ENCODE peak calls at places on chromosome 21, in six cellular contexts. M, D, Z, L, F and U are unnamed samples.

GRCh38 chr21:35139382-35139715 is 90.2 kb upstream of the RUNX1 start:
- DNase-seq in Z (no peak), L (no peak), F (no peak), M (no peak), D (no peak), U (no peak)

GRCh38 chr21:31727181-31727580 is 4.7 kb downstream of the SCAF4 start:
- DNase-seq in Z (no peak), L (no peak), M (no peak), D (no peak), F (no peak), U (no peak)

GRCh38 chr21:39588884-39589283 is 23.9 kb upstream of the B3GALT5 start:
- DNase-seq in Z (no peak), L (no peak), M (no peak), F (no peak), D (no peak), U (no peak)

GRCh38 chr21:31363720-31364119 is 19.7 kb upstream of the TIAM1 start:
- DNase-seq in M (no peak), F (no peak), Z (no peak), L (no peak), D (no peak), U (no peak)

GRCh38 chr21:43613755-43614638 is 45.3 kb downstream of the HSF2BP start:
- DNase-seq in F (no peak), M (no peak), Z (no peak), D (peak), L (no peak), U (no peak)

GRCh38 chr21:15138475-15138874 is 73.7 kb upstream of the NRIP1 start:
- DNase-seq in F (no peak), Z (no peak), D (no peak), L (no peak), M (no peak), U (no peak)

GRCh38 chr21:16587671-16588379 is 858.0 kb downstream of the USP25 start:
- DNase-seq in D (peak), F (peak), M (peak), L (no peak), Z (no peak), U (peak)

GRCh38 chr21:15023782-15024181 is 41.0 kb downstream of the NRIP1 start:
- DNase-seq in L (no peak), D (no peak), M (no peak), F (no peak), Z (no peak), U (no peak)

GRCh38 chr21:43206231-43207042 is 37.6 kb downstream of the CRYAA start:
- DNase-seq in M (peak), L (peak), Z (no peak), F (no peak), D (no peak), U (no peak)

GRCh38 chr21:36589352-36589971 is 109.5 kb upstream of the SIM2 start:
- DNase-seq in M (peak), L (peak), D (peak), Z (no peak), F (no peak), U (no peak)

GRCh38 chr21:36059823-36060158 is 535 bp downstream of the SETD4 start:
- DNase-seq in D (no peak), M (peak), Z (peak), F (peak), L (peak), U (no peak)

GRCh38 chr21:35980821-35981220 is 79.5 kb downstream of the SETD4 start:
- DNase-seq in L (no peak), F (no peak), M (no peak), D (no peak), Z (no peak), U (no peak)

GRCh38 chr21:31974454-31974985 is 101.7 kb downstream of the HUNK start:
- DNase-seq in L (no peak), D (no peak), F (no peak), M (no peak), Z (peak), U (no peak)

GRCh38 chr21:22855581-22855980 is 1857.4 kb downstream of the NCAM2 start:
- DNase-seq in L (no peak), M (no peak), D (no peak), F (no peak), Z (no peak), U (no peak)

GRCh38 chr21:37921091-37921490 is 4.8 kb upstream of the KCNJ6 start:
- DNase-seq in L (no peak), F (no peak), D (peak), Z (no peak), M (no peak), U (no peak)

GRCh38 chr21:38438476-38438893 is 59.8 kb downstream of the ERG start:
- DNase-seq in F (peak), M (no peak), L (peak), D (no peak), Z (no peak), U (peak)

GRCh38 chr21:36861595-36861883 is 104.9 kb downstream of the HLCS start:
- DNase-seq in L (no peak), D (no peak), Z (no peak), M (no peak), F (no peak), U (no peak)

GRCh38 chr21:14752006-14752909 is 206.1 kb upstream of the SAMSN1 start:
- DNase-seq in L (no peak), D (no peak), M (no peak), F (no peak), Z (no peak), U (no peak)

GRCh38 chr21:38534591-38534990 is 36.3 kb upstream of the ERG start:
- DNase-seq in D (no peak), Z (no peak), L (no peak), M (no peak), F (no peak), U (no peak)

GRCh38 chr21:28605138-28605537 is 387.5 kb downstream of the LTN1 start:
- DNase-seq in Z (no peak), F (no peak), M (no peak), L (no peak), D (peak), U (no peak)

GRCh38 chr21:24941316-24942185 is 665.7 kb downstream of the MRPL39 start:
- DNase-seq in M (peak), Z (no peak), L (no peak), F (no peak), D (no peak), U (no peak)
- H3K4me3 ChIP-seq in M (no peak), Z (no peak), L (no peak), F (no peak), D (no peak), U (no peak)

DNA sequence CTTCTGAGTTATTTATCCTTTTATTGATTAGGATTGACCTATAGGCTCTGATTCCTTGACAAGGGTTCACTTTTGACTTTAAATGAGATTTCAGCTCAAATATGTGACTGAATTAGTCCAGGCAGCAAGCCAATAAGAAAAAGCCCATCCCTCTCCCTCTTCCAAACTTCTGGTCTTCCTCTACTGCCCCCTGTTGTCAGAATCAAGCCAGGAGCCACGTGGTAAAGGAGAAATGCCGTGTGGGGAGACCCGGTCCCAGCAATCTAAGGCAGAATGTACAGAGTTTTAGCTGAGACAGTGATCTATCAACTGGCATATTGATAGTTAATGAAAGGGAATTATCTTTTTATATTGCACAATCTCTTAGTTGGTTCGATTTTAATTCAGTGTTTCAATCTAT is 5.2 kb downstream of the ADAMTS5 start:
- DNase-seq in Z (no peak), M (no peak), L (no peak), D (peak), F (no peak), U (no peak)
- H3K4me3 ChIP-seq in Z (no peak), M (no peak), L (no peak), D (no peak), F (no peak), U (no peak)

GRCh38 chr21:26826801-26827200 is 18.4 kb downstream of the ADAMTS1 start:
- DNase-seq in L (no peak), F (no peak), M (no peak), D (no peak), Z (no peak), U (no peak)
- H3K4me3 ChIP-seq in L (no peak), F (no peak), M (no peak), D (no peak), Z (no peak), U (no peak)

GRCh38 chr21:44908908-44909307 is 11.8 kb downstream of the ITGB2 start:
- DNase-seq in L (no peak), F (no peak), M (no peak), Z (no peak), D (no peak), U (no peak)

GRCh38 chr21:44908496-44908895 is 12.2 kb downstream of the ITGB2 start:
- DNase-seq in Z (no peak), D (no peak), M (no peak), L (no peak), F (no peak), U (no peak)

GRCh38 chr21:44905725-44906084 is 15.0 kb downstream of the ITGB2 start:
- DNase-seq in F (no peak), L (no peak), Z (no peak), M (no peak), D (no peak), U (no peak)

GRCh38 chr21:44907966-44908364 is 12.7 kb downstream of the ITGB2 start:
- DNase-seq in F (no peak), Z (peak), M (no peak), D (no peak), L (peak), U (no peak)

GRCh38 chr21:44907225-44907965 is 13.3 kb downstream of the ITGB2 start:
- DNase-seq in F (no peak), M (no peak), L (no peak), Z (peak), D (no peak), U (no peak)
- H3K4me3 ChIP-seq in F (peak), M (no peak), L (peak), Z (no peak), D (no peak), U (no peak)

GRCh38 chr21:34076835-34077234 is 3.5 kb downstream of the MRPS6 start:
- DNase-seq in M (no peak), L (no peak), D (no peak), F (no peak), Z (no peak), U (no peak)

GRCh38 chr21:34073749-34074282 is 438 bp downstream of the MRPS6 start:
- DNase-seq in Z (peak), F (no peak), M (no peak), D (peak), L (peak), U (no peak)

GRCh38 chr21:34075099-34075425 is 1.7 kb downstream of the MRPS6 start:
- DNase-seq in Z (no peak), L (no peak), F (no peak), M (no peak), D (no peak), U (no peak)

GRCh38 chr21:34074283-34075098 is 1.1 kb downstream of the MRPS6 start:
- DNase-seq in L (no peak), M (no peak), D (no peak), Z (no peak), F (no peak), U (no peak)

GRCh38 chr21:34075760-34076159 is 2.4 kb downstream of the MRPS6 start:
- DNase-seq in F (no peak), D (no peak), L (no peak), Z (no peak), M (no peak), U (peak)
- H3K4me3 ChIP-seq in F (peak), D (peak), L (peak), Z (no peak), M (no peak), U (no peak)

DNA sequence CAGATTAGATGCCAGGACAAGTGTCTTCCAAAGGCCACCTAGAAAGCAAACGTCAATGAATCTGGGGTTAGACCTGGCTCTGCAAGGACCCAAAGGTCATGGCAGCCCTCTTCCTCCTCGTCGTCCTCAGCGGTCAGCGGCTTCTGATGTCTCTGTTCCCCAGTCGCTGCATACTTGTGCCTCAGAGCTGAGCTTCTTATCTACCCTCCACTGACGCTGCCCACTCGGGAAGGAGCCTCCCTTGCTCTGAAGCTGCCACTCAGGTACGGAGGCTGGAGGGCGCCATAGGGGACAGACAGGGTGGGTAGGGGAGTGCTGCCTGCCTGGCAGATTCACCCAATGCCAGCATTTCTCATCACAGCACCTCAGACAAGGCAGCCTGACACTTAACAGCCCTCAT is 11.4 kb upstream of the UMODL1 start:
- DNase-seq in D (no peak), F (no peak), Z (no peak), M (no peak), L (no peak), U (no peak)
- H3K4me3 ChIP-seq in D (no peak), F (no peak), Z (no peak), M (no peak), L (no peak), U (no peak)

GRCh38 chr21:45478816-45479669 is 63.2 kb downstream of the SLC19A1 start:
- DNase-seq in Z (peak), L (no peak), D (no peak), M (no peak), F (no peak), U (no peak)
- H3K4me3 ChIP-seq in Z (peak), L (peak), D (no peak), M (no peak), F (no peak), U (no peak)

GRCh38 chr21:44845418-44846200 is 27.7 kb upstream of the SUMO3 start:
- DNase-seq in D (peak), Z (peak), F (peak), L (peak), M (no peak), U (no peak)
- H3K4me3 ChIP-seq in D (peak), Z (peak), F (peak), L (peak), M (no peak), U (peak)

GRCh38 chr21:29643289-29643688 is 296.5 kb downstream of the GRIK1 start:
- DNase-seq in F (no peak), M (no peak), D (no peak), Z (no peak), L (no peak), U (no peak)

GRCh38 chr21:29640233-29640554 is 299.6 kb downstream of the GRIK1 start:
- DNase-seq in F (no peak), Z (no peak), D (peak), M (no peak), L (no peak), U (no peak)

GRCh38 chr21:29641001-29641634 is 298.7 kb downstream of the GRIK1 start:
- DNase-seq in M (no peak), D (no peak), Z (no peak), L (no peak), F (no peak), U (no peak)

GRCh38 chr21:29641635-29642550 is 297.9 kb downstream of the GRIK1 start:
- DNase-seq in M (no peak), Z (no peak), L (no peak), F (no peak), D (no peak), U (no peak)

DNA sequence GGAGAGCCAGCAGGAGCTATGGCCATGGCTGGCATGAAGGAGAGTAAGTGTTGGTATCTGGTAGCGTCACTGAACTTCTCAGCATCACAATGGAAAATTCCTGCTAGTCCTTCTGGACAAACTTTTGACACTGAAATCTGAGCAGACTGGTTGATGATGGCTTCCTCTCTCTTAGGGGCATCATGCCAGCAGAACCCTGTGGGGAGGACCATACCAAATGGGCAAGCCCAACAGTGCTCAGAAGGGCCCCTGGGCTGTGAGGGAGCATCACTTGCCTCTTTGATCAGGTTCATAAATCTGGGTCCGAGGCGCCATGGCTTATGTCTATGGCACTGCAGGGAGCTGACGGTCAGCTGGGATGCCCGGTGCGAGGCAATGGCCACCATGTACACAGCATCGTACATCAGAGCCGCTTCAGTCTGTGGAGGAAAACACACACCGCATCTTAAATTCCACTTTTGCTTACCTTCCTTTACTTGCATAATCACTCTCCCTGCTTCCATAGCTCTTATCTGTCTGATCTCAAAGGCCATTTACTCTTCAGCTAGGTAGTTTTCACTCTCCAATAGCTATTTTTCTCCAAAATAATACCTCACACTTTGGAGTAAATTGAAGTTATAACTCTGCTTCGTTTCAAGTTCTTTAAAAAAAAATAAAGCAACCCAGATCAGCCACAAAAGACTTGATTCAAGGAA is 297.1 kb downstream of the GRIK1 start:
- DNase-seq in L (no peak), D (no peak), Z (no peak), F (no peak), M (no peak), U (no peak)
- H3K4me3 ChIP-seq in L (no peak), D (no peak), Z (no peak), F (no peak), M (no peak), U (no peak)